ENCODE peak calls at places on chromosomes 16 and 17, in four cellular contexts. B is neural progenitor cell, W is adrenal gland, J is GM06990. Y is an unnamed sample. For H3K36me3, the result is how much of the 10 kb centered on the place peaks cover.

GRCh38 chr17:2102931-2103398 is 48.1 kb downstream of the HIC1 start:
- DNase-seq in W (no peak), J (no peak), B (no peak), Y (no peak)

GRCh38 chr17:59643159-59643857 is 23.6 kb downstream of the CLTC start:
- DNase-seq in J (no peak), W (no peak), B (no peak), Y (peak)

GRCh38 chr17:17729620-17730249 is 48.5 kb downstream of the RAI1 start:
- DNase-seq in W (no peak), B (peak), J (no peak), Y (peak)

GRCh38 chr17:31594416-31594815 is 202.9 kb downstream of the RAB11FIP4 start:
- DNase-seq in W (no peak), J (no peak), B (no peak), Y (peak)

GRCh38 chr17:50922107-50922506 is 56.0 kb upstream of the TOB1 start:
- DNase-seq in J (no peak), W (no peak), B (no peak), Y (no peak)

GRCh38 chr17:1226308-1226707 is 43.9 kb upstream of the BHLHA9 start:
- DNase-seq in W (no peak), B (no peak), J (no peak), Y (no peak)

GRCh38 chr16:70395345-70395901 is 43.5 kb downstream of the ST3GAL2 start:
- DNase-seq in B (peak), J (peak), W (peak), Y (peak)

GRCh38 chr16:54687043-54687655 is 243.5 kb upstream of the IRX5 start:
- DNase-seq in B (no peak), J (no peak), W (no peak), Y (no peak)

GRCh38 chr16:57574646-57575467 is 32.4 kb downstream of the ADGRG5 start:
- DNase-seq in B (no peak), J (no peak), W (no peak), Y (no peak)

GRCh38 chr17:39663688-39664580 is 1.2 kb upstream of the TCAP start:
- DNase-seq in B (peak), W (no peak), J (no peak), Y (peak)

GRCh38 chr16:3401719-3402397 is 843 bp downstream of the ZNF174 start:
- DNase-seq in B (peak), J (peak), W (no peak), Y (peak)

GRCh38 chr17:68433911-68434503 is 23.3 kb downstream of the WIPI1 start:
- DNase-seq in J (no peak), B (no peak), W (peak), Y (no peak)

GRCh38 chr17:58370309-58370708 is 18.3 kb upstream of the SUPT4H1 start:
- DNase-seq in B (no peak), J (no peak), W (no peak), Y (no peak)

GRCh38 chr17:57885148-57885915 is 35.5 kb upstream of the MRPS23 start:
- DNase-seq in W (no peak), J (no peak), B (no peak), Y (peak)

GRCh38 chr17:21146362-21147021 is 19.7 kb downstream of the DHRS7B start:
- DNase-seq in J (no peak), W (no peak), B (no peak), Y (no peak)

GRCh38 chr16:75758215-75758614 is 31.9 kb upstream of the CPHXL start:
- DNase-seq in B (no peak), W (no peak), J (no peak), Y (no peak)

GRCh38 chr16:90046122-90046970 is 27.1 kb upstream of the DBNDD1 start:
- DNase-seq in J (no peak), B (no peak), W (no peak), Y (peak)

GRCh38 chr17:56171186-56171959 is 18.1 kb downstream of the ANKFN1 start:
- DNase-seq in B (no peak), J (no peak), W (no peak), Y (no peak)

GRCh38 chr17:56879280-56879679 is 34.6 kb downstream of the TRIM25 start:
- DNase-seq in J (no peak), W (no peak), B (no peak), Y (no peak)

GRCh38 chr16:46968063-46968435 is 5.4 kb downstream of the DNAJA2 start:
- DNase-seq in B (no peak), W (no peak), J (no peak), Y (no peak)

GRCh38 chr16:46972429-46972970 is 974 bp downstream of the DNAJA2 start:
- DNase-seq in B (no peak), J (no peak), W (no peak), Y (peak)

GRCh38 chr16:46971271-46971670 is 2.2 kb downstream of the DNAJA2 start:
- DNase-seq in B (no peak), J (no peak), W (no peak), Y (no peak)

GRCh38 chr16:46972971-46973456 is 460 bp downstream of the DNAJA2 start:
- DNase-seq in W (peak), J (peak), B (peak), Y (peak)

GRCh38 chr16:46970089-46970488 is 3.4 kb downstream of the DNAJA2 start:
- DNase-seq in J (no peak), W (peak), B (no peak), Y (no peak)
- H3K36me3 ChIP-seq in J (under half), W (under half), B (under half), Y (under half)

DNA sequence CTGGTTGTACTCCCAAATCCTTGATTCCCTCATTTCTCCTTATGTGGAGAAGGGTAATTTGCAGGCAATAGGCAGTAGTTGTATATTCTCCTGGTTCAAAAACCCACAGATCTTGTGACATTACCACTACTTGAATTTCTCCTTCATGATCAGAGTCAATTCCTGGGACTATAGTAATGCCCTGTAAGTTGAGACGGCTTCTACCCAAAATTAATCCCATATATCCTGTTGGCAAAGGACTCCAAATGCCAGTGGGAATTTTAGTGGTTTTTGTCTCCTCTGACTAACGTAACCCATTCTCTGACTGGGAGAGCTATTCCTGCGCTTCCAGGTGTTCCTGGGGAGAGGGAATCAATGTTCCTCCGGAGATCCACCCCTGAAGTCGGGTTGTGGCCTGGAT is 11.6 kb upstream of the ZNF689 start:
- DNase-seq in B (no peak), W (no peak), J (no peak), Y (no peak)
- H3K4me3 ChIP-seq in B (no peak), W (no peak), J (no peak), Y (no peak)

DNA sequence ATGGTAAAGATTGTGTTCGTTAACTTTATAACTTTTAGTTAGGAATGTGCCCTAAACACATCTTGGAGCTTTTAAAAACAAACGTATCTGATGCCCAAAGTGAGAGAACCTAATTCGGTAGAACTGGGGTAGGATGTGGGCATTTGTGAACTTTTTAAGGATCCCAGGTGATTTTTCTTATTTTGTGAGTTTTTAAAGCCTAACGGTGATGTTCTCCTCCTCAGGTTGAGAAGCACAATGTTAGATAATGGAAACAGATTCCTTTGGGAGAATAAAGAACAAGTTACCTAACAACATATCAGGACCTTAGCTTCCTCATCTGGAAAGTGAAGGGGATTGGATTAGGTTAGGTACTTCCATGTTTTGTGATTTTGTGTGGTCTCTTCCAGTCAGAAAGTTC is 687 bp downstream of the SAP30BP start:
- DNase-seq in W (no peak), J (no peak), B (no peak), Y (no peak)
- H3K36me3 ChIP-seq in W (under half), J (under half), B (under half), Y (under half)

GRCh38 chr17:64682261-64683181 is 20.4 kb upstream of the SMURF2 start:
- DNase-seq in W (no peak), B (no peak), J (no peak), Y (no peak)

GRCh38 chr17:64685705-64686104 is 23.6 kb upstream of the SMURF2 start:
- DNase-seq in B (no peak), W (no peak), J (no peak), Y (no peak)

GRCh38 chr17:64676763-64677162 is 14.7 kb upstream of the SMURF2 start:
- DNase-seq in J (no peak), B (no peak), W (no peak), Y (no peak)

GRCh38 chr17:64683791-64684190 is 21.7 kb upstream of the SMURF2 start:
- DNase-seq in B (no peak), W (no peak), J (no peak), Y (no peak)

GRCh38 chr17:64679710-64680216 is 17.7 kb upstream of the SMURF2 start:
- DNase-seq in J (no peak), W (no peak), B (no peak), Y (no peak)
- H3K4me3 ChIP-seq in J (no peak), W (no peak), B (no peak), Y (no peak)

GRCh38 chr16:11126389-11127072 is 129.5 kb downstream of the SOCS1 start:
- DNase-seq in J (no peak), B (no peak), W (no peak), Y (no peak)
- H3K36me3 ChIP-seq in J (under half), B (under half), W (under half), Y (under half)

GRCh38 chr17:4716081-4716480 is 5.6 kb downstream of the ARRB2 start:
- DNase-seq in B (no peak), J (no peak), W (no peak), Y (no peak)

GRCh38 chr17:4717791-4718190 is 7.4 kb downstream of the ARRB2 start:
- DNase-seq in W (no peak), J (no peak), B (no peak), Y (peak)

GRCh38 chr17:4718276-4718675 is 7.8 kb downstream of the ARRB2 start:
- DNase-seq in B (no peak), W (no peak), J (no peak), Y (no peak)

GRCh38 chr17:4712526-4712925 is 2.1 kb downstream of the ARRB2 start:
- DNase-seq in B (no peak), J (no peak), W (no peak), Y (no peak)

DNA sequence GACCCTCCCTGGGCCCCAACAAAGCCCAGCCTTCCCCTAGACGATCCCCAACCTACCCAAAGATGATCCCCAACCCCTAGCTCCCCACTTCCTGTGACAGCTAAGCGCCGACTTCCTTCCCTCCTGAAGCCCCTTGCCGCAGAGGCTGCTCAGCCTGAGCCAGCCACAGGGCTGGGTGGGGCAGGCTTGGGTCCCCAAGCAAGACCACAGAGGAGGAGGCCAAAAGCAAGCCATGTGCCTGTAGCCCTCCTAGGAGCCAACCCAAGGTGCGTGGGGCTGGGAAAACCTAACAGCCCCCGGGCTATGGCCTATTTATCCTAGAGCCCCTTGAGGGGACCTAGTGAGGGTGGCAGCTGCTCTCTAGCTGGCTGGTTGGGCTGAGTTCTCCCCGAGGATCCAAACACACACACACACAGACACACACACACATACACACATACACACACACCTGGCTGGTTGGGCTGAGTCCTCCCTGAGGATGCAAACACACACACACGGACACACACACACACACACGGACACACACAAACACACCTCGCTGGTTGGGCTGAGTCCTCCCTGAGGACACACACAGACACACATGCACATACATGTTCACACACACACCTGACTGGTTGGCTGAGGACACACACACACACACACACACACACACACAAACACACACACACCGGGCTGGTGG is 4.8 kb downstream of the ARRB2 start:
- DNase-seq in B (no peak), J (no peak), W (no peak), Y (peak)
- H3K4me3 ChIP-seq in B (no peak), J (peak), W (no peak), Y (no peak)